ENCODE peak calls at places on chromosomes 1 and 21, in four cellular contexts. One of them, this sample, is unnamed.
A peak's percentile ranks its signal among the peaks of the same experiment; 100 is the strongest.

GRCh38 chr1:185565314-185565713 is 168.9 kb upstream of the HMCN1 start:
- DNase-seq in fibroblast of villous mesenchyme: peak; percentile 40
- DNase-seq in heart right ventricle: peak; percentile 28
- DNase-seq in lung: no peak
- DNase-seq in this sample: no peak

GRCh38 chr1:242426271-242426905 is 98.1 kb downstream of the PLD5 start:
- DNase-seq in fibroblast of villous mesenchyme: no peak
- DNase-seq in heart right ventricle: no peak
- DNase-seq in lung: no peak
- DNase-seq in this sample: no peak

GRCh38 chr1:162021124-162021523 is 2.5 kb downstream of the OLFML2B start:
- DNase-seq in fibroblast of villous mesenchyme: no peak
- DNase-seq in heart right ventricle: no peak
- DNase-seq in lung: no peak
- DNase-seq in this sample: no peak

GRCh38 chr1:221845650-221846371 is 103.9 kb upstream of the DUSP10 start:
- DNase-seq in fibroblast of villous mesenchyme: no peak
- DNase-seq in heart right ventricle: no peak
- DNase-seq in lung: peak; percentile 29
- DNase-seq in this sample: peak; percentile 96

GRCh38 chr1:184882649-184883303 is 91.5 kb downstream of the NIBAN1 start:
- DNase-seq in fibroblast of villous mesenchyme: no peak
- DNase-seq in heart right ventricle: no peak
- DNase-seq in lung: no peak
- DNase-seq in this sample: no peak

GRCh38 chr1:21293537-21294265 is 3.4 kb upstream of the ECE1 start:
- DNase-seq in fibroblast of villous mesenchyme: no peak
- DNase-seq in heart right ventricle: no peak
- DNase-seq in lung: no peak
- DNase-seq in this sample: no peak

GRCh38 chr1:4653796-4654715 is at the start of gene AJAP1:
- DNase-seq in fibroblast of villous mesenchyme: no peak
- DNase-seq in heart right ventricle: no peak
- DNase-seq in lung: no peak
- DNase-seq in this sample: no peak

GRCh38 chr1:229088711-229089110 is 182.2 kb upstream of the RAB4A start:
- DNase-seq in fibroblast of villous mesenchyme: no peak
- DNase-seq in heart right ventricle: no peak
- DNase-seq in lung: no peak
- DNase-seq in this sample: no peak

GRCh38 chr1:214397497-214397896 is 116.5 kb downstream of the SMYD2 start:
- DNase-seq in fibroblast of villous mesenchyme: no peak
- DNase-seq in heart right ventricle: no peak
- DNase-seq in lung: no peak
- DNase-seq in this sample: no peak

GRCh38 chr21:34912022-34912933 is 136.8 kb downstream of the RUNX1 start:
- DNase-seq in fibroblast of villous mesenchyme: no peak
- DNase-seq in heart right ventricle: no peak
- DNase-seq in lung: no peak
- DNase-seq in this sample: no peak

GRCh38 chr1:51327386-51327785 is 3.0 kb downstream of the TTC39A start:
- DNase-seq in fibroblast of villous mesenchyme: no peak
- DNase-seq in heart right ventricle: no peak
- DNase-seq in lung: no peak
- DNase-seq in this sample: no peak

GRCh38 chr1:156119503-156120209 is 5.1 kb downstream of the LMNA start:
- DNase-seq in fibroblast of villous mesenchyme: peak; percentile 82
- DNase-seq in heart right ventricle: no peak
- DNase-seq in lung: no peak
- DNase-seq in this sample: no peak

GRCh38 chr1:56301791-56302190 is 277.6 kb downstream of the PLPP3 start:
- DNase-seq in fibroblast of villous mesenchyme: peak; percentile 82
- DNase-seq in heart right ventricle: no peak
- DNase-seq in lung: no peak
- DNase-seq in this sample: no peak

GRCh38 chr1:64474639-64475038 is 4.7 kb downstream of the CACHD1 start:
- DNase-seq in fibroblast of villous mesenchyme: no peak
- DNase-seq in heart right ventricle: peak; percentile 38
- DNase-seq in lung: peak; percentile 65
- DNase-seq in this sample: peak; percentile 93

GRCh38 chr1:89466307-89466925 is 58.2 kb upstream of the LRRC8B start:
- DNase-seq in fibroblast of villous mesenchyme: no peak
- DNase-seq in heart right ventricle: no peak
- DNase-seq in lung: no peak
- DNase-seq in this sample: no peak

GRCh38 chr1:205575294-205575885 is 56.4 kb downstream of the ELK4 start:
- DNase-seq in fibroblast of villous mesenchyme: no peak
- DNase-seq in heart right ventricle: no peak
- DNase-seq in lung: no peak
- DNase-seq in this sample: no peak

GRCh38 chr1:119871881-119872280 is 24.4 kb downstream of the ADAM30 start:
- DNase-seq in fibroblast of villous mesenchyme: no peak
- DNase-seq in heart right ventricle: no peak
- DNase-seq in lung: no peak
- DNase-seq in this sample: no peak

GRCh38 chr21:45613396-45613795 is 30.1 kb upstream of the PCBP3 start:
- DNase-seq in fibroblast of villous mesenchyme: no peak
- DNase-seq in heart right ventricle: no peak
- DNase-seq in lung: no peak
- DNase-seq in this sample: no peak

GRCh38 chr1:34929853-34930701 is 627 bp upstream of the DLGAP3 start:
- DNase-seq in fibroblast of villous mesenchyme: no peak
- DNase-seq in heart right ventricle: no peak
- DNase-seq in lung: no peak
- DNase-seq in this sample: no peak

GRCh38 chr1:81877940-81878339 is 77.2 kb downstream of the ADGRL2 start:
- DNase-seq in fibroblast of villous mesenchyme: no peak
- DNase-seq in heart right ventricle: no peak
- DNase-seq in lung: no peak
- DNase-seq in this sample: no peak

GRCh38 chr1:24074817-24075725 is 36.9 kb downstream of the MYOM3 start:
- DNase-seq in fibroblast of villous mesenchyme: no peak
- DNase-seq in heart right ventricle: no peak
- DNase-seq in lung: no peak
- DNase-seq in this sample: no peak

GRCh38 chr1:40032240-40032891 is 8.2 kb upstream of the CAP1 start:
- DNase-seq in fibroblast of villous mesenchyme: peak; percentile 75
- DNase-seq in heart right ventricle: peak; percentile 41
- DNase-seq in lung: peak; percentile 45
- DNase-seq in this sample: peak; percentile 45

GRCh38 chr1:1345860-1346500 is 3.2 kb downstream of the DVL1 start:
- DNase-seq in fibroblast of villous mesenchyme: no peak
- DNase-seq in heart right ventricle: no peak
- DNase-seq in lung: no peak
- DNase-seq in this sample: no peak

GRCh38 chr1:205600085-205600484 is 31.7 kb downstream of the ELK4 start:
- DNase-seq in fibroblast of villous mesenchyme: peak; percentile 36
- DNase-seq in heart right ventricle: no peak
- DNase-seq in lung: no peak
- DNase-seq in this sample: no peak

GRCh38 chr1:169906938-169907337 is 13.2 kb upstream of the SCYL3 start:
- DNase-seq in fibroblast of villous mesenchyme: no peak
- DNase-seq in heart right ventricle: no peak
- DNase-seq in lung: no peak
- DNase-seq in this sample: no peak

GRCh38 chr1:226786550-226786949 is 47.5 kb upstream of the ITPKB start:
- DNase-seq in fibroblast of villous mesenchyme: no peak
- DNase-seq in heart right ventricle: no peak
- DNase-seq in lung: no peak
- DNase-seq in this sample: no peak

GRCh38 chr1:3905953-3906671 is 6.0 kb upstream of the C1orf174 start:
- DNase-seq in fibroblast of villous mesenchyme: no peak
- DNase-seq in heart right ventricle: no peak
- DNase-seq in lung: no peak
- DNase-seq in this sample: no peak

GRCh38 chr1:228464487-228464983 is 22.6 kb upstream of the RNF187 start:
- DNase-seq in fibroblast of villous mesenchyme: peak; percentile 81
- DNase-seq in heart right ventricle: peak; percentile 76
- DNase-seq in lung: peak; percentile 45
- DNase-seq in this sample: no peak

GRCh38 chr1:35914706-35915105 is 16.2 kb upstream of the AGO3 start:
- DNase-seq in fibroblast of villous mesenchyme: no peak
- DNase-seq in heart right ventricle: no peak
- DNase-seq in lung: no peak
- DNase-seq in this sample: no peak

GRCh38 chr21:15943009-15943666 is 213.4 kb downstream of the USP25 start:
- DNase-seq in fibroblast of villous mesenchyme: no peak
- DNase-seq in heart right ventricle: no peak
- DNase-seq in lung: no peak
- DNase-seq in this sample: no peak

GRCh38 chr1:58888776-58889341 is 105.0 kb upstream of the JUN start:
- DNase-seq in fibroblast of villous mesenchyme: no peak
- DNase-seq in heart right ventricle: no peak
- DNase-seq in lung: no peak
- DNase-seq in this sample: no peak

GRCh38 chr1:14282583-14283186 is 315.8 kb upstream of the KAZN start:
- DNase-seq in fibroblast of villous mesenchyme: no peak
- DNase-seq in heart right ventricle: no peak
- DNase-seq in lung: no peak
- DNase-seq in this sample: no peak

GRCh38 chr1:198113302-198113701 is 43.5 kb upstream of the NEK7 start:
- DNase-seq in fibroblast of villous mesenchyme: peak; percentile 54
- DNase-seq in heart right ventricle: no peak
- DNase-seq in lung: no peak
- DNase-seq in this sample: no peak

GRCh38 chr1:228062085-228062791 is 20.3 kb upstream of the ARF1 start:
- DNase-seq in fibroblast of villous mesenchyme: no peak
- DNase-seq in heart right ventricle: no peak
- DNase-seq in lung: no peak
- DNase-seq in this sample: no peak

GRCh38 chr1:94394247-94394646 is 23.9 kb upstream of the ABCD3 start:
- DNase-seq in fibroblast of villous mesenchyme: no peak
- DNase-seq in heart right ventricle: no peak
- DNase-seq in lung: no peak
- DNase-seq in this sample: no peak
- TF ChIP-seq CTCF in fibroblast of villous mesenchyme: no peak
- TF ChIP-seq CTCF in heart right ventricle: no peak
- TF ChIP-seq CTCF in lung: no peak
- TF ChIP-seq CTCF in this sample: no peak

GRCh38 chr1:159190441-159190840 is 14.2 kb upstream of the ACKR1 start:
- DNase-seq in fibroblast of villous mesenchyme: no peak
- DNase-seq in heart right ventricle: no peak
- DNase-seq in lung: no peak
- DNase-seq in this sample: no peak

GRCh38 chr1:159185121-159185520 is 13.7 kb downstream of the CADM3 start:
- DNase-seq in fibroblast of villous mesenchyme: no peak
- DNase-seq in heart right ventricle: no peak
- DNase-seq in lung: no peak
- DNase-seq in this sample: no peak

GRCh38 chr1:159187647-159188374 is 16.4 kb downstream of the CADM3 start:
- DNase-seq in fibroblast of villous mesenchyme: no peak
- DNase-seq in heart right ventricle: no peak
- DNase-seq in lung: no peak
- DNase-seq in this sample: no peak

GRCh38 chr1:159184201-159184600 is 12.8 kb downstream of the CADM3 start:
- DNase-seq in fibroblast of villous mesenchyme: no peak
- DNase-seq in heart right ventricle: no peak
- DNase-seq in lung: no peak
- DNase-seq in this sample: no peak

GRCh38 chr1:159188375-159188788 is 16.3 kb upstream of the ACKR1 start:
- DNase-seq in fibroblast of villous mesenchyme: peak; percentile 3
- DNase-seq in heart right ventricle: peak; percentile 55
- DNase-seq in lung: peak; percentile 52
- DNase-seq in this sample: no peak
- H3K4me3 ChIP-seq in fibroblast of villous mesenchyme: no peak overlapping the region
- H3K4me3 ChIP-seq in heart right ventricle: peak overlapping the region; percentile 5
- H3K4me3 ChIP-seq in lung: no peak overlapping the region
- H3K4me3 ChIP-seq in this sample: no peak overlapping the region

DNA sequence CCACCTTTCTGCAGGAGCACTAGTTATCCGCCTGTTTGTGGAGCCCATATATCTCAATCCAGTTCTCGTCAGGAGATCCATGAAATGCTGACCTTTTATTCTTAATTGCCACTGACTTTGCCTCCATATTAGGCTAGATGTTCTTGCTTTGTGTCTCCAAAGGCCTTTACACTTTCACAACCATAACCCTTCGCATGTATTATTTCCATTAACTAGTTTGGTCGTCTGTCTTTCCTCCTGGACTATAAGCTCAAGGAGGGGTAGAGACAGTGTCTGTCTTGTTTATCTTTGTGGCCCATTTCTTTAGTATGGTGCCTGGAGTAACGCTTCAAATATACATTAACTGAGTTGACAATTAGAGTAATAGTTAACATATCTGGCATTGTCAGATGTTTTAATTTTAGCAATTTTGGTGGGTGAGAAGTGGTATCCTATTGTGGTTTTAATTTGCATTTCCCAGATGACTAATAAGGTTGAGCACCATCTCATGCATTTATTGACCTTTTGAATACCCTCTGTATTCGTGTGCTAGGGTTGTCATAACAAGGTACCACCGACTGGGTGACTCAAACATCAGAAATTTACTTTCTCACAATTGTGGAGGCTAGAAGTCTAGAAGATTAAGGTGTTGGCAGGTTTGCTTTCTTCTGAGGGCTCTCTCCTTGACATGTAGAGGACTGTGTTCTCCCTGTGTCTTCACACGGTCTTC is 21.7 kb upstream of the IL12RB2 start:
- DNase-seq in fibroblast of villous mesenchyme: no peak
- DNase-seq in heart right ventricle: no peak
- DNase-seq in lung: no peak
- DNase-seq in this sample: no peak
- TF ChIP-seq CTCF in fibroblast of villous mesenchyme: no peak
- TF ChIP-seq CTCF in heart right ventricle: no peak
- TF ChIP-seq CTCF in lung: no peak
- TF ChIP-seq CTCF in this sample: no peak

GRCh38 chr21:43924421-43925095 is 59.5 kb downstream of the AGPAT3 start:
- DNase-seq in fibroblast of villous mesenchyme: no peak
- DNase-seq in heart right ventricle: no peak
- DNase-seq in lung: no peak
- DNase-seq in this sample: no peak

GRCh38 chr21:43925609-43926008 is 60.6 kb downstream of the AGPAT3 start:
- DNase-seq in fibroblast of villous mesenchyme: no peak
- DNase-seq in heart right ventricle: no peak
- DNase-seq in lung: no peak
- DNase-seq in this sample: no peak

GRCh38 chr21:43925096-43925481 is 60.1 kb downstream of the AGPAT3 start:
- DNase-seq in fibroblast of villous mesenchyme: no peak
- DNase-seq in heart right ventricle: no peak
- DNase-seq in lung: no peak
- DNase-seq in this sample: no peak

GRCh38 chr21:43927591-43928229 is 62.7 kb downstream of the AGPAT3 start:
- DNase-seq in fibroblast of villous mesenchyme: no peak
- DNase-seq in heart right ventricle: no peak
- DNase-seq in lung: no peak
- DNase-seq in this sample: no peak

DNA sequence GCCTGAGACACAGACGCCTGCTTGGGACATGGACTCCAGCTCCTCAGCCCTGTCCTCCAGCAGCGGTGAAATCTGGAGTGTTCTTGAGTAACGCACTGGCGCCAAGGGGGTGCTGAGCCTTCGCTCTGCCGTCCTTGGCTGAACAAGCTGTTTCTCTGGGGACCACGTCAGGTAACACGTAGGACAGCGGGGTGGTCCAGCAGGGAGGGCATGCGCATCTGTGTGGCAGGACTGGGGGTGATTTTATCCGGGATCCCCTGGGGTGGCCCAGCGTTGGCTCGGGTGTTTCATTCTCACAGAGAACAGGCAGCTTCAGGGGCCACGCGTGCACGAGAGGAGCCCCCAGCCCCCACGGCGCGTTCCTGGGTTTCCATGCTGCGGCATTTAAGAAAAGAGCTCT is 61.2 kb downstream of the AGPAT3 start:
- DNase-seq in fibroblast of villous mesenchyme: no peak
- DNase-seq in heart right ventricle: no peak
- DNase-seq in lung: no peak
- DNase-seq in this sample: no peak
- H3K4me3 ChIP-seq in fibroblast of villous mesenchyme: no peak overlapping the region
- H3K4me3 ChIP-seq in heart right ventricle: no peak overlapping the region
- H3K4me3 ChIP-seq in lung: no peak overlapping the region
- H3K4me3 ChIP-seq in this sample: no peak overlapping the region